ENCODE peak calls at places on chromosomes 5 and 9, in ten cellular contexts. One of them, this sample, is unnamed.

GRCh38 chr5:169686137-169686536 is 49.1 kb downstream of the DOCK2 start:
- DNase-seq in sigmoid colon: no peak
- DNase-seq in WERI-Rb-1: no peak
- DNase-seq in tibial nerve: no peak
- DNase-seq in heart left ventricle: no peak
- DNase-seq in ovary: no peak
- DNase-seq in mammary epithelial cell: no peak
- DNase-seq in cardiac muscle cell: no peak
- DNase-seq in OCI-LY7: peak; percentile 26
- DNase-seq in lung: no peak
- DNase-seq in this sample: no peak

GRCh38 chr5:171673840-171674239 is 111.8 kb upstream of the SMIM23 start:
- DNase-seq in mammary epithelial cell: no peak
- DNase-seq in WERI-Rb-1: no peak
- DNase-seq in tibial nerve: no peak
- DNase-seq in ovary: no peak
- DNase-seq in sigmoid colon: no peak
- DNase-seq in lung: no peak
- DNase-seq in OCI-LY7: no peak
- DNase-seq in cardiac muscle cell: no peak
- DNase-seq in heart left ventricle: no peak
- DNase-seq in this sample: no peak

GRCh38 chr5:55657443-55657842 is 54.7 kb downstream of the SLC38A9 start:
- DNase-seq in cardiac muscle cell: no peak
- DNase-seq in OCI-LY7: no peak
- DNase-seq in WERI-Rb-1: no peak
- DNase-seq in lung: no peak
- DNase-seq in sigmoid colon: no peak
- DNase-seq in mammary epithelial cell: no peak
- DNase-seq in heart left ventricle: no peak
- DNase-seq in ovary: no peak
- DNase-seq in tibial nerve: no peak
- DNase-seq in this sample: no peak

GRCh38 chr9:7123743-7124142 is 366.0 kb downstream of the KDM4C start:
- DNase-seq in ovary: no peak
- DNase-seq in tibial nerve: no peak
- DNase-seq in WERI-Rb-1: no peak
- DNase-seq in lung: no peak
- DNase-seq in cardiac muscle cell: no peak
- DNase-seq in heart left ventricle: no peak
- DNase-seq in mammary epithelial cell: peak; percentile 81
- DNase-seq in OCI-LY7: no peak
- DNase-seq in sigmoid colon: no peak
- DNase-seq in this sample: no peak

GRCh38 chr5:57805170-57805569 is 322.6 kb upstream of the ACTBL2 start:
- DNase-seq in ovary: no peak
- DNase-seq in WERI-Rb-1: no peak
- DNase-seq in sigmoid colon: no peak
- DNase-seq in heart left ventricle: no peak
- DNase-seq in cardiac muscle cell: no peak
- DNase-seq in OCI-LY7: no peak
- DNase-seq in tibial nerve: no peak
- DNase-seq in mammary epithelial cell: no peak
- DNase-seq in lung: no peak
- DNase-seq in this sample: no peak

GRCh38 chr5:65820373-65820772 is 98.4 kb downstream of the NLN start:
- DNase-seq in lung: no peak
- DNase-seq in heart left ventricle: no peak
- DNase-seq in OCI-LY7: no peak
- DNase-seq in tibial nerve: no peak
- DNase-seq in cardiac muscle cell: no peak
- DNase-seq in sigmoid colon: no peak
- DNase-seq in WERI-Rb-1: no peak
- DNase-seq in mammary epithelial cell: no peak
- DNase-seq in ovary: no peak
- DNase-seq in this sample: no peak

GRCh38 chr5:55427157-55427556 is 107.6 kb downstream of the PLPP1 start:
- DNase-seq in cardiac muscle cell: no peak
- DNase-seq in lung: no peak
- DNase-seq in sigmoid colon: no peak
- DNase-seq in OCI-LY7: no peak
- DNase-seq in tibial nerve: no peak
- DNase-seq in heart left ventricle: peak; percentile 57
- DNase-seq in mammary epithelial cell: peak; percentile 17
- DNase-seq in ovary: no peak
- DNase-seq in WERI-Rb-1: no peak
- DNase-seq in this sample: no peak

GRCh38 chr9:135951889-135952663 is 9.1 kb downstream of the UBAC1 start:
- DNase-seq in WERI-Rb-1: peak; percentile 66
- DNase-seq in OCI-LY7: no peak
- DNase-seq in heart left ventricle: no peak
- DNase-seq in lung: no peak
- DNase-seq in tibial nerve: no peak
- DNase-seq in ovary: no peak
- DNase-seq in cardiac muscle cell: peak; percentile 20
- DNase-seq in sigmoid colon: no peak
- DNase-seq in mammary epithelial cell: peak; percentile 96
- DNase-seq in this sample: no peak

GRCh38 chr9:34197756-34198711 is 19.2 kb downstream of the UBAP1 start:
- DNase-seq in WERI-Rb-1: no peak
- DNase-seq in tibial nerve: no peak
- DNase-seq in heart left ventricle: peak; percentile 28
- DNase-seq in sigmoid colon: no peak
- DNase-seq in OCI-LY7: no peak
- DNase-seq in mammary epithelial cell: peak; percentile 38
- DNase-seq in ovary: no peak
- DNase-seq in cardiac muscle cell: no peak
- DNase-seq in lung: no peak
- DNase-seq in this sample: no peak

GRCh38 chr5:146877783-146878470 is 630 bp downstream of the PPP2R2B start:
- DNase-seq in ovary: no peak
- DNase-seq in heart left ventricle: no peak
- DNase-seq in lung: no peak
- DNase-seq in WERI-Rb-1: peak; percentile 18
- DNase-seq in tibial nerve: no peak
- DNase-seq in mammary epithelial cell: no peak
- DNase-seq in OCI-LY7: no peak
- DNase-seq in cardiac muscle cell: peak; percentile 63
- DNase-seq in sigmoid colon: no peak
- DNase-seq in this sample: peak; percentile 18
- H3K4me3 ChIP-seq in ovary: peak overlapping the region; percentile 43
- H3K4me3 ChIP-seq in heart left ventricle: peak overlapping the region; percentile 67
- H3K4me3 ChIP-seq in lung: peak overlapping the region; percentile 7
- H3K4me3 ChIP-seq in WERI-Rb-1: peak overlapping the region; percentile 51
- H3K4me3 ChIP-seq in tibial nerve: peak overlapping the region; percentile 36
- H3K4me3 ChIP-seq in mammary epithelial cell: peak overlapping the region; percentile 57
- H3K4me3 ChIP-seq in OCI-LY7: no peak overlapping the region
- H3K4me3 ChIP-seq in cardiac muscle cell: peak overlapping the region; percentile 76
- H3K4me3 ChIP-seq in sigmoid colon: peak overlapping the region; percentile 67
- H3K4me3 ChIP-seq in this sample: peak overlapping the region; percentile 70

DNA sequence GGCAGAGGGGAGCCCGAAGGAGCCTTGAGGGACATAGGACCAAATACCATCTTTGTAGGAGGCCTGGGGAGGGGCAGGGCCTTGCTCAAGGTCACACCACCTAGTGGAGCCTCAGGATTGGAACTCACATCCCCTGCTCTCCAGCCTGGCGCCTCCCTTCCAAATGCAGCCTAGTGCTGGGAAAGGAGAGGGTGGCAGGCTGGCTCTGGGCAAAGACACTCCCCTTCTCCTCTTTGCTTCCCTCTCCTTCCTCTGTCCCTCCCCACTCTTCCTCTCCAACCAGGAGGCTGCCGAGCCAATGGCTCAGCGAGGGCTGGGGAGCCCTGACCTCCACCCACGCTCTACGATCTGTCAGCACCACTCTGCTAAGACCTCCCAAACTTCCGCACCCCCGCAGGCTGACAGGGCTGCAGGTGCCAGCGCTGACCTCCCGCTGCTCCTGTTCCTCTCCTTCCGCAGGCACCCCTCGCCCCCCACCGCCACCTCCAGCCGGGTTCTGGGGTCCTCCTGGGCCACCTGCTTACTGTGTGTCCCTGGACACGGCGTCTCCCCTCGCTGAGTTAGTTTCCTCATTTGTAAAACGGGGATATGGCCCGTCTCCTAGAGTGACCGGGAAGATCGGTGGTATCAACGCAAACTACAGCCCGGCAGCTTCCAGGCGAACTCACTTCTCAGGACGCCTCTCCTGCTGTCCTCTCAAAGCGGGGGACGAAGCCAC is 52.9 kb downstream of the C9orf50 start:
- DNase-seq in sigmoid colon: no peak
- DNase-seq in mammary epithelial cell: no peak
- DNase-seq in heart left ventricle: no peak
- DNase-seq in WERI-Rb-1: no peak
- DNase-seq in lung: peak; percentile 51
- DNase-seq in ovary: peak; percentile 43
- DNase-seq in tibial nerve: no peak
- DNase-seq in OCI-LY7: no peak
- DNase-seq in cardiac muscle cell: peak; percentile 74
- DNase-seq in this sample: no peak
- H3K27ac ChIP-seq in sigmoid colon: peak overlapping the region; percentile 80
- H3K27ac ChIP-seq in mammary epithelial cell: no peak overlapping the region
- H3K27ac ChIP-seq in heart left ventricle: peak overlapping the region; percentile 76
- H3K27ac ChIP-seq in WERI-Rb-1: peak overlapping the region; percentile 38
- H3K27ac ChIP-seq in lung: no peak overlapping the region
- H3K27ac ChIP-seq in ovary: peak overlapping the region; percentile 67
- H3K27ac ChIP-seq in tibial nerve: peak overlapping the region; percentile 70
- H3K27ac ChIP-seq in OCI-LY7: no peak overlapping the region
- H3K27ac ChIP-seq in cardiac muscle cell: peak overlapping the region; percentile 58
- H3K27ac ChIP-seq in this sample: no peak overlapping the region

DNA sequence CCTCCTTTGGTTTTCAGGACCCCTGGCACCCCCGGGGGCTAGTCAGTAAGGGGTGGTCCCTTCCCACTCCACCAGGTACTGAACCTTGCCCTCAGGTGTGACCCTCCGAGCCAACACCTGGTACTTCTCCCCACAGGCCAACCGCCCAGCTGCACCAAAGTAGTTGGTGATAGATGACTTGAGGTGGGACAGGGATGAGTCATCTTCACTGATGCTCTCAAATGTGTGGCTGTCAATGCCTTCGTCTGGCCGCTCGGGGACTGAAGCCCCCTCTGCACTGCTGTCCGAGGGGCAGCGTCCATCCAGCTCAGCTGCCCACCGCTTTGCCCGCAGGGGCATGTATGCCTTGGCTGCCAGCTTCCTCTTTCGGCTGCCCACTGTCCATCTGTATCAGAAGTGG is 15.2 kb upstream of the PSMD5 start:
- DNase-seq in WERI-Rb-1: no peak
- DNase-seq in cardiac muscle cell: no peak
- DNase-seq in heart left ventricle: no peak
- DNase-seq in sigmoid colon: no peak
- DNase-seq in mammary epithelial cell: no peak
- DNase-seq in ovary: no peak
- DNase-seq in OCI-LY7: no peak
- DNase-seq in tibial nerve: no peak
- DNase-seq in lung: no peak
- DNase-seq in this sample: no peak
- H3K36me3 ChIP-seq in WERI-Rb-1: peaks cover 82% of the 10 kb centered on the region
- H3K36me3 ChIP-seq in cardiac muscle cell: peaks cover 2% of the 10 kb centered on the region
- H3K36me3 ChIP-seq in heart left ventricle: peaks cover 49% of the 10 kb centered on the region
- H3K36me3 ChIP-seq in sigmoid colon: peaks cover 37% of the 10 kb centered on the region
- H3K36me3 ChIP-seq in mammary epithelial cell: peaks cover 5% of the 10 kb centered on the region
- H3K36me3 ChIP-seq in ovary: no peaks in the 10 kb centered on the region
- H3K36me3 ChIP-seq in OCI-LY7: peaks cover 97% of the 10 kb centered on the region
- H3K36me3 ChIP-seq in tibial nerve: peaks cover 89% of the 10 kb centered on the region
- H3K36me3 ChIP-seq in lung: no peaks in the 10 kb centered on the region
- H3K36me3 ChIP-seq in this sample: peaks cover 63% of the 10 kb centered on the region

GRCh38 chr9:121686930-121687541 is 35.6 kb downstream of the DAB2IP start:
- DNase-seq in WERI-Rb-1: peak; percentile 88
- DNase-seq in mammary epithelial cell: peak; percentile 57
- DNase-seq in lung: peak; percentile 71
- DNase-seq in tibial nerve: peak; percentile 89
- DNase-seq in sigmoid colon: peak; percentile 91
- DNase-seq in OCI-LY7: peak; percentile 83
- DNase-seq in heart left ventricle: peak; percentile 76
- DNase-seq in ovary: peak; percentile 88
- DNase-seq in cardiac muscle cell: peak; percentile 73
- DNase-seq in this sample: peak; percentile 15

GRCh38 chr9:121685146-121685794 is 33.8 kb downstream of the DAB2IP start:
- DNase-seq in cardiac muscle cell: no peak
- DNase-seq in lung: no peak
- DNase-seq in sigmoid colon: no peak
- DNase-seq in mammary epithelial cell: no peak
- DNase-seq in tibial nerve: no peak
- DNase-seq in WERI-Rb-1: no peak
- DNase-seq in OCI-LY7: no peak
- DNase-seq in ovary: no peak
- DNase-seq in heart left ventricle: no peak
- DNase-seq in this sample: no peak

GRCh38 chr9:121683652-121684051 is 32.2 kb downstream of the DAB2IP start:
- DNase-seq in OCI-LY7: no peak
- DNase-seq in heart left ventricle: no peak
- DNase-seq in sigmoid colon: no peak
- DNase-seq in lung: no peak
- DNase-seq in mammary epithelial cell: no peak
- DNase-seq in tibial nerve: no peak
- DNase-seq in cardiac muscle cell: no peak
- DNase-seq in ovary: no peak
- DNase-seq in WERI-Rb-1: no peak
- DNase-seq in this sample: no peak

GRCh38 chr9:121684381-121685145 is 33.1 kb downstream of the DAB2IP start:
- DNase-seq in cardiac muscle cell: peak; percentile 30
- DNase-seq in tibial nerve: no peak
- DNase-seq in WERI-Rb-1: peak; percentile 74
- DNase-seq in mammary epithelial cell: no peak
- DNase-seq in heart left ventricle: no peak
- DNase-seq in ovary: peak; percentile 56
- DNase-seq in lung: no peak
- DNase-seq in sigmoid colon: peak; percentile 78
- DNase-seq in OCI-LY7: peak; percentile 44
- DNase-seq in this sample: no peak

DNA sequence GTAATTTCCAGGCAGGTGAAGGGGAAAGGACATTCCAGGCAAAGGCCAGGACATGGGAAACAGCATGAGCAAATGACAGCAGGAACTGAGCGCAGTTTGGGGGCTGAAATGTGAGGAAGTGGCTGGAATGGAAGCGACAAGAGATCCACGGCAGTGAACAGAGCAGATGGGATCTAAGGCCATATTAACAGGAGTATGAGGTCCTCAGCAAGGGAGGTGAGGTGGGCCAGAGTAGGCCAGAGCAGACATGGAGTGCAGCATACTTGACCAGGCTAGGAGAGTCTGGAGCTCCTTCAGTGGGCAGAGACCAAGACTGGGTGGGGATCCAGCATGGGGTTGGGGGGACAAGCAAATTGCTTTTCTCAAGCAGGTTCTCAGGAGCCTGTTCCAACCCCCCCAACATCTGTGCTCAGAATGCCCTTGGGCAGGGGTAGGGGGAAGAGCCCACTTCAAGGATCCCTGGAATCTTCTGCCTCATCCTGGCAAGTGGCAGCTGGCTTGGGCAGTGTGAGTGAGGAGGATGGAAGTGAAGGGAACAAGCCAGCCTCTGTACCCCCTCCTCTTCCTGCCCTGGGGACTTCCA is 34.5 kb downstream of the DAB2IP start:
- DNase-seq in lung: no peak
- DNase-seq in tibial nerve: no peak
- DNase-seq in WERI-Rb-1: no peak
- DNase-seq in OCI-LY7: no peak
- DNase-seq in heart left ventricle: no peak
- DNase-seq in sigmoid colon: no peak
- DNase-seq in mammary epithelial cell: no peak
- DNase-seq in ovary: no peak
- DNase-seq in cardiac muscle cell: no peak
- DNase-seq in this sample: no peak
- H3K4me3 ChIP-seq in lung: no peak overlapping the region
- H3K4me3 ChIP-seq in tibial nerve: no peak overlapping the region
- H3K4me3 ChIP-seq in WERI-Rb-1: no peak overlapping the region
- H3K4me3 ChIP-seq in OCI-LY7: no peak overlapping the region
- H3K4me3 ChIP-seq in heart left ventricle: no peak overlapping the region
- H3K4me3 ChIP-seq in sigmoid colon: no peak overlapping the region
- H3K4me3 ChIP-seq in mammary epithelial cell: no peak overlapping the region
- H3K4me3 ChIP-seq in ovary: no peak overlapping the region
- H3K4me3 ChIP-seq in cardiac muscle cell: no peak overlapping the region
- H3K4me3 ChIP-seq in this sample: no peak overlapping the region

This sample was measured in CD4-positive, alpha-beta memory T cell.